ENCODE peak calls at places on chromosome 13, in five cellular contexts. Q, F, N, W and K are unnamed samples.

GRCh38 chr13:112449545-112449930 is 73.4 kb downstream of the SPACA7 start:
- DNase-seq in Q (no peak), F (no peak), N (peak), W (no peak), K (no peak)

GRCh38 chr13:36131931-36132297 is 732 bp upstream of the DCLK1 start:
- DNase-seq in Q (no peak), F (no peak), N (no peak), W (peak), K (no peak)

GRCh38 chr13:52361225-52361624 is 44.7 kb downstream of the THSD1 start:
- DNase-seq in Q (no peak), F (no peak), N (no peak), W (no peak), K (no peak)

GRCh38 chr13:95624020-95624419 is 20.5 kb downstream of the DZIP1 start:
- DNase-seq in Q (peak), F (peak), N (no peak), W (no peak), K (no peak)

GRCh38 chr13:40272776-40273139 is 393.7 kb downstream of the FOXO1 start:
- DNase-seq in Q (no peak), F (no peak), N (no peak), W (no peak), K (no peak)

GRCh38 chr13:59991395-59991794 is 172.3 kb downstream of the DIAPH3 start:
- DNase-seq in Q (no peak), F (no peak), N (no peak), W (no peak), K (no peak)

GRCh38 chr13:25602206-25602605 is 230.4 kb downstream of the ATP8A2 start:
- DNase-seq in Q (no peak), F (no peak), N (no peak), W (no peak), K (no peak)

GRCh38 chr13:33953203-33953602 is 135.3 kb downstream of the RFC3 start:
- DNase-seq in Q (no peak), F (no peak), N (no peak), W (no peak), K (no peak)

GRCh38 chr13:31950121-31950810 is 81.3 kb upstream of the FRY start:
- DNase-seq in Q (no peak), F (peak), N (no peak), W (no peak), K (no peak)

GRCh38 chr13:87235621-87236020 is 435.6 kb upstream of the SLITRK5 start:
- DNase-seq in Q (no peak), F (no peak), N (no peak), W (no peak), K (no peak)

GRCh38 chr13:29925457-29925856 is 75.0 kb upstream of the UBL3 start:
- DNase-seq in Q (no peak), F (peak), N (no peak), W (peak), K (peak)

GRCh38 chr13:102571075-102571474 is 25.7 kb upstream of the TPP2 start:
- DNase-seq in Q (no peak), F (no peak), N (no peak), W (no peak), K (no peak)

GRCh38 chr13:93231867-93232266 is 5.3 kb downstream of the GPC6 start:
- DNase-seq in Q (no peak), F (no peak), N (no peak), W (no peak), K (no peak)

GRCh38 chr13:26473571-26474230 is 83.8 kb upstream of the WASF3 start:
- DNase-seq in Q (no peak), F (no peak), N (no peak), W (no peak), K (no peak)

GRCh38 chr13:77513719-77514335 is 21.7 kb upstream of the SCEL start:
- DNase-seq in Q (no peak), F (peak), N (no peak), W (no peak), K (no peak)

GRCh38 chr13:53873558-53873957 is 844.9 kb downstream of the OLFM4 start:
- DNase-seq in Q (no peak), F (no peak), N (peak), W (no peak), K (no peak)

GRCh38 chr13:82010780-82011179 is 1669.9 kb upstream of the SPRY2 start:
- DNase-seq in Q (no peak), F (no peak), N (no peak), W (no peak), K (no peak)

GRCh38 chr13:25372275-25373081 is 704 bp downstream of the ATP8A2 start:
- DNase-seq in Q (no peak), F (no peak), N (no peak), W (no peak), K (no peak)

GRCh38 chr13:20993661-20994440 is 67.5 kb downstream of the LATS2 start:
- DNase-seq in Q (no peak), F (peak), N (no peak), W (no peak), K (no peak)

GRCh38 chr13:41365636-41366035 is 54.6 kb downstream of the NAA16 start:
- DNase-seq in Q (no peak), F (no peak), N (no peak), W (no peak), K (no peak)

GRCh38 chr13:19782049-19782726 is 557 bp downstream of the PSPC1 start:
- DNase-seq in Q (no peak), F (peak), N (peak), W (peak), K (peak)

GRCh38 chr13:101325423-101325822 is 90.9 kb downstream of the NALCN start:
- DNase-seq in Q (no peak), F (no peak), N (no peak), W (no peak), K (no peak)

GRCh38 chr13:33927315-33927714 is 109.4 kb downstream of the RFC3 start:
- DNase-seq in Q (no peak), F (peak), N (no peak), W (no peak), K (no peak)

GRCh38 chr13:35475131-35475959 is 1.1 kb downstream of the MAB21L1 start:
- DNase-seq in Q (no peak), F (no peak), N (peak), W (no peak), K (peak)

GRCh38 chr13:80235559-80236296 is 105.2 kb downstream of the SPRY2 start:
- DNase-seq in Q (no peak), F (peak), N (no peak), W (no peak), K (peak)

GRCh38 chr13:92463134-92463533 is 763.5 kb upstream of the GPC6 start:
- DNase-seq in Q (no peak), F (no peak), N (no peak), W (no peak), K (peak)

GRCh38 chr13:46622013-46622917 is 69.3 kb downstream of the LRCH1 start:
- DNase-seq in Q (no peak), F (no peak), N (no peak), W (no peak), K (no peak)

GRCh38 chr13:38662362-38662761 is 24.5 kb upstream of the FREM2 start:
- DNase-seq in Q (no peak), F (no peak), N (no peak), W (no peak), K (no peak)

GRCh38 chr13:94073006-94073744 is 406.3 kb downstream of the DCT start:
- DNase-seq in Q (no peak), F (no peak), N (no peak), W (no peak), K (no peak)

GRCh38 chr13:102091231-102091630 is 310.6 kb downstream of the FGF14 start:
- DNase-seq in Q (peak), F (peak), N (no peak), W (no peak), K (no peak)

GRCh38 chr13:23469901-23470525 is 36.5 kb upstream of the SACS start:
- DNase-seq in Q (no peak), F (no peak), N (no peak), W (no peak), K (no peak)

GRCh38 chr13:23488442-23488841 is 54.9 kb upstream of the SACS start:
- DNase-seq in Q (no peak), F (no peak), N (no peak), W (no peak), K (no peak)

GRCh38 chr13:110329798-110330461 is 22.8 kb downstream of the COL4A2 start:
- DNase-seq in Q (no peak), F (no peak), N (no peak), W (no peak), K (no peak)
- TF ChIP-seq POLR2A in Q (no peak), F (no peak), N (no peak), W (no peak), K (no peak)

GRCh38 chr13:49498211-49498610 is 2.5 kb downstream of the PHF11 start:
- DNase-seq in Q (no peak), F (no peak), N (no peak), W (no peak), K (no peak)

GRCh38 chr13:49497272-49497671 is 1.5 kb downstream of the PHF11 start:
- DNase-seq in Q (no peak), F (no peak), N (no peak), W (no peak), K (no peak)

GRCh38 chr13:49499889-49500660 is 4.3 kb downstream of the PHF11 start:
- DNase-seq in Q (no peak), F (no peak), N (no peak), W (no peak), K (no peak)

GRCh38 chr13:49494645-49495044 is 1.1 kb upstream of the PHF11 start:
- DNase-seq in Q (no peak), F (peak), N (no peak), W (no peak), K (no peak)

GRCh38 chr13:49495783-49496762 is at the start of gene PHF11:
- DNase-seq in Q (no peak), F (peak), N (peak), W (peak), K (peak)
- TF ChIP-seq POLR2A in Q (no peak), F (peak), N (no peak), W (no peak), K (peak)

GRCh38 chr13:44694842-44695241 is 118.7 kb upstream of the TSC22D1 start:
- DNase-seq in Q (no peak), F (no peak), N (no peak), W (no peak), K (no peak)

GRCh38 chr13:44690376-44690775 is 114.2 kb upstream of the TSC22D1 start:
- DNase-seq in Q (no peak), F (no peak), N (no peak), W (no peak), K (no peak)

GRCh38 chr13:44693156-44693826 is 117.2 kb upstream of the TSC22D1 start:
- DNase-seq in Q (no peak), F (no peak), N (no peak), W (no peak), K (no peak)

GRCh38 chr13:44695520-44695919 is 119.4 kb upstream of the TSC22D1 start:
- DNase-seq in Q (no peak), F (no peak), N (no peak), W (no peak), K (no peak)

GRCh38 chr13:44692173-44692713 is 116.1 kb upstream of the TSC22D1 start:
- DNase-seq in Q (peak), F (peak), N (no peak), W (no peak), K (no peak)
- TF ChIP-seq POLR2A in Q (peak), F (no peak), N (no peak), W (no peak), K (no peak)

DNA sequence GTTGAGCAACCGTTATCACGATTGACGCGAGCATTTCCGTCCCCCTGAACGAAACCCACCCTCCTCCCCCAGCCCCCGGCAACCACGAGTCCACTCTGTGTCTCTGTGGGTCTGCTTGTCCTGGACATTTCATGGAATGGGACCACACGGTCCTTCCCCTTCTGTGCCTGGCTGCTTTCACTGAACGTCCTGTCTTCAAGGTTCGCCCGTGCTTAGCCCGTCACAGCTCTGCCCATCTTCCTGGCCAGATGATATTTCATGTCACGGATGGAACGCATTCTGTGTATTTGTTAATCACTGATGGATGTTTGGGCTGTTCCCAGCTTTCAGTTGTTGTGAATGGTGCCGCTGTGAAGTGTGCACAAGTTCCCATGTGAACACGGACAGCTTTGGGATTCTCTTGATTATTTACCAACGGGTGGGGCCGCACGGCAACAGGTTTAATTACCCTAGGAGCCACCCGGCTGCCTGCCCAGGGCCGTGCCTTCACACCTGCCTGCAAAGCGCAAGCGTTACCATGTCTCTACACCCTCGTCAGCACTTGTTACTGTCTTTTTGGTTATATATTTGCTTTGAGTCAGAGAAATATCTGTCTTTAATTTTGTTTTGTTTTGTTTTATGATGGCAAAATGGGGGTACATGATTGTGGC is 42.5 kb downstream of the RASA3 start:
- DNase-seq in Q (no peak), F (no peak), N (no peak), W (peak), K (peak)
- TF ChIP-seq POLR2A in Q (no peak), F (no peak), N (no peak), W (no peak), K (no peak)

GRCh38 chr13:49585220-49586157 is at the start of gene RCBTB1:
- DNase-seq in Q (peak), F (peak), N (peak), W (peak), K (peak)
- TF ChIP-seq POLR2A in Q (no peak), F (peak), N (no peak), W (no peak), K (peak)

DNA sequence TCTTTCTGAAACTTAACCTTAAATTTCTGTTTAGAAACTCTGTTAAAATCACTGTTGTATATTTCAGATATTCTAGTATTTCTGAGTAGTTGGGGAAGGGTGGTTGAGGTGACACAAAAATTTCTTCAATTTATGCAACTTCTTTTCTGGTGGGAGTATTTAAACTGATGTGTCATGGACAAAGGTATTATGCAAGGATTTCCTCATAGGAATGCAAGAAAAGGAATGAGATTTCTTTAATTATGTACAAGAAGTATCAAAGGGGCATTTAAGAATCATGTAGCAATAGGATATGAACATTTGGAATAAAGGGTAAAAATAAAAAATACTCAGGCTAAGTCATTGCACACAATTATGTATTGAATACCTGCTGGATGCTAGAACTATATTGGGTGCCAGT is 575.8 kb upstream of the KLF12 start:
- DNase-seq in Q (no peak), F (peak), N (no peak), W (no peak), K (no peak)
- TF ChIP-seq POLR2A in Q (no peak), F (no peak), N (no peak), W (no peak), K (no peak)

DNA sequence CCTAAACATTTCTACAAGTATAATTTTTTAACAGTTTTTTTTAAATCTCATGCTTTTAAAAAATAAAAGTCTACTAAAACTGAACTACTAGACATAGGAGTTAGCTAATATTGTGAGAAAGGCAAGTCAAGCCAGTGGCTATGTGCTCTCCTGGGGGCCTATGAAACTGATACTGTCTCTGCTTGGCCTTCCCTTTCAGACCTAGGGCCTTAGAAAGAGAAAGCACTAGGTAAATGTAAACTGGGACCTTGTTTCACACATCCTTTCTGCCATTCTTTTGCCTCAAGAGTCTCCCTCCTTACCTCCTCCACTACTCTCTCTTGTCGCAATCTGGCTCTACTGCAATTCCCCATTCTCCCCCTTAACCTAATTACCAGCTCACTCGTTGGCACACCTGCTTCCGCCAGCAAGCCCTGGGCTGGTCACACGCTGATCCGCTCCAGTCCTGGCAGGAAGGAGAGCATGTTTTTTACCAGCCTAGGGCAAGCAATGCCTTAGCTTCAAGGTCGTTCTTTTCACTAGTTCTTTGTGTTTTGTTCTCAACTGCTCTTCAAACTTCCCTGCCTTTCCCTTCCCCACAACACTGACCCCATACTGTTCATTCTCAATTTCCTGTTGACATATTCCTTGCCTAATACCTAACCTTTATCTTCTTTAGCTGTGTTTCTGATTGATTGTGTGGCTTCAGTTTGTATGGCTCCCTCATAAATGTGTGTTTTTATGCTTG is 23.1 kb downstream of the TBC1D4 start:
- DNase-seq in Q (no peak), F (no peak), N (no peak), W (no peak), K (peak)
- TF ChIP-seq POLR2A in Q (no peak), F (no peak), N (no peak), W (no peak), K (peak)